ENCODE peak calls at places on chromosomes 13 and 19, in four cellular contexts. N is A549, G is IMR-90, X is HepG2. D is an unnamed sample.

GRCh38 chr13:92994056-92994455 is 232.6 kb upstream of the GPC6 start:
- DNase-seq in X (no peak), G (peak), N (no peak), D (no peak)

GRCh38 chr19:10398819-10399218 is 4.5 kb downstream of the CDC37 start:
- DNase-seq in X (no peak), G (no peak), N (no peak), D (peak)

GRCh38 chr19:19948800-19949199 is 48.1 kb downstream of the ZNF93 start:
- DNase-seq in G (no peak), X (no peak), N (no peak), D (no peak)

GRCh38 chr19:18438331-18439024 is 545 bp upstream of the ISYNA1 start:
- DNase-seq in G (no peak), N (no peak), X (peak), D (peak)

GRCh38 chr19:3969435-3970312 is 1.2 kb downstream of the DAPK3 start:
- DNase-seq in N (peak), X (peak), G (peak), D (peak)

GRCh38 chr19:49676136-49676689 is 858 bp upstream of the PRMT1 start:
- DNase-seq in N (peak), X (peak), G (peak), D (peak)

GRCh38 chr19:30312582-30313352 is 59.4 kb upstream of the ZNF536 start:
- DNase-seq in N (no peak), X (no peak), G (no peak), D (no peak)

GRCh38 chr13:50366488-50367174 is 351.4 kb downstream of the KCNRG start:
- DNase-seq in X (no peak), G (no peak), N (no peak), D (no peak)

GRCh38 chr13:93867481-93867880 is 612.0 kb downstream of the DCT start:
- DNase-seq in N (no peak), G (peak), X (no peak), D (no peak)

GRCh38 chr13:45544520-45544919 is 71.0 kb downstream of the ERICH6B start:
- DNase-seq in X (no peak), N (no peak), G (no peak), D (no peak)

GRCh38 chr13:90049989-90050671 is 1297.4 kb upstream of the MIR17HG start:
- DNase-seq in N (no peak), G (no peak), X (no peak), D (no peak)

GRCh38 chr13:40272776-40273139 is 393.7 kb downstream of the FOXO1 start:
- DNase-seq in X (no peak), G (peak), N (no peak), D (no peak)

GRCh38 chr19:1512671-1513491 is at the start of gene ADAMTSL5:
- DNase-seq in X (peak), G (peak), N (peak), D (peak)

GRCh38 chr19:5343848-5344247 is 3.2 kb upstream of the PTPRS start:
- DNase-seq in N (no peak), G (peak), X (peak), D (no peak)

GRCh38 chr13:49679244-49679643 is 12.0 kb downstream of the EBPL start:
- DNase-seq in N (peak), X (peak), G (peak), D (no peak)

GRCh38 chr19:1068111-1069001 is 1.4 kb downstream of the ARHGAP45 start:
- DNase-seq in G (no peak), X (no peak), N (no peak), D (no peak)

GRCh38 chr19:44585371-44586141 is 27.8 kb upstream of the IGSF23 start:
- DNase-seq in N (peak), G (peak), X (no peak), D (no peak)
- TF ChIP-seq MAZ in N (no peak), G (no peak), X (no peak), D (no peak)

GRCh38 chr19:31783592-31783991 is 434.4 kb upstream of the TSHZ3 start:
- DNase-seq in G (no peak), X (no peak), N (no peak), D (no peak)
- TF ChIP-seq MAZ in G (no peak), X (no peak), N (no peak), D (no peak)

GRCh38 chr19:41705393-41706174 is 2.8 kb upstream of the CEACAM5 start:
- DNase-seq in G (no peak), N (peak), X (no peak), D (peak)
- TF ChIP-seq MAZ in G (no peak), N (no peak), X (peak), D (no peak)

GRCh38 chr19:6800991-6801396 is 28.5 kb downstream of the VAV1 start:
- DNase-seq in N (peak), G (peak), X (peak), D (no peak)
- TF ChIP-seq MAZ in N (no peak), G (no peak), X (no peak), D (no peak)

GRCh38 chr13:63902141-63902540 is 2486.5 kb upstream of the PCDH20 start:
- DNase-seq in G (no peak), N (no peak), X (no peak), D (no peak)

GRCh38 chr13:63901630-63902029 is 2486.0 kb upstream of the PCDH20 start:
- DNase-seq in X (peak), N (peak), G (no peak), D (no peak)
- TF ChIP-seq MAZ in X (no peak), N (no peak), G (no peak), D (no peak)

GRCh38 chr13:95698047-95698749 is 21.3 kb downstream of the DNAJC3 start:
- DNase-seq in N (no peak), X (no peak), G (peak), D (no peak)
- TF ChIP-seq MAZ in N (no peak), X (no peak), G (no peak), D (no peak)

DNA sequence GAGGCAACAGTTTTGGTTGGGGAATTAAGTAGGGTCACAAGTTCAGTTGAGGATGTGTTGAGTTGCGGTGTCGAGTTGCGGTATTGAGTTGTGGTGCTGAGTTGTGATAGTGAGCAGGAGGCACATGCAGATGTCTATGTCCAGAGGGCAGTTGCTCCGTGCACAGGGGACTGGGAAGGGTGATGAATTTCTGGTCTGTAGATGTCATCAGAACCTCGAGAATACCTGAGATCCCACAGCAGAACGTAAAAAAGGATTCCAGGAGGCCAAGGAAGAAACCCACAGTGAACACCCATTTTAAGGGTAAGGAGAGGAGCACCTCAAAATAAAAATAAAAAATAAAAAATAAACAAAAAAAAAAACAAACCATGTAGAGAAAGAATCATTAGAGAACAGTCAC is 354.4 kb upstream of the ARGLU1 start:
- DNase-seq in G (no peak), N (no peak), X (no peak), D (no peak)
- TF ChIP-seq MAZ in G (no peak), N (no peak), X (no peak), D (no peak)

GRCh38 chr13:99436013-99436412 is 65.3 kb upstream of the TM9SF2 start:
- DNase-seq in N (no peak), G (no peak), X (peak), D (no peak)

GRCh38 chr13:99436686-99437416 is 64.4 kb upstream of the TM9SF2 start:
- DNase-seq in G (peak), N (peak), X (peak), D (peak)

GRCh38 chr13:99439850-99440604 is 61.2 kb upstream of the TM9SF2 start:
- DNase-seq in G (no peak), X (no peak), N (no peak), D (no peak)

GRCh38 chr13:99442273-99442895 is 58.9 kb upstream of the TM9SF2 start:
- DNase-seq in G (peak), X (peak), N (peak), D (peak)

GRCh38 chr13:99439048-99439447 is 62.2 kb upstream of the TM9SF2 start:
- DNase-seq in X (no peak), N (no peak), G (no peak), D (no peak)
- TF ChIP-seq MAZ in X (no peak), N (no peak), G (no peak), D (no peak)

DNA sequence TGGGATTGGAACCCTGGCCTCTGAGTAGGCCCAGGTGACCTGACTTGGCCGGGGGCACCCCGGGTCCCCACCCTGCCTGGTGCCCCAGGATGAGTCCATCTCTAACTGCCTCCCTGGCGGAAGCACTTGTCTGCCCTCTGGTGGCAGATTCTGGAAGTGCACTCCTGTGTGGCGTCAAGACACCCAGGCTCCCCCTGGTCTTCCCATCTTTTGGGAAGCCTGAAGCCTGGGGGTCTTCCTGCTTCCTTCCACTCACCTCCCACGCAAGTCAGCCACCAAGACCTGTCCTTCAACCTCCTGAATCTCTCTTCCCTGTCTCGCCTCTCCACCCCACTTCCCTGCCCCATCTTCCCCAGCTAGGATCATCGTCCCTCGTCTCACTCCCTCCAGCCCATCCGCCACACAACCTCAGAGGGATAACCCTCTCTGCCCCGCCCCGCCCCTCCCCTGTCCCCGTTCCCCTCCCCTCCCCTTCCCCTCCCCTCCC is 7.4 kb downstream of the RABAC1 start:
- DNase-seq in X (peak), G (peak), N (peak), D (peak)
- TF ChIP-seq MAZ in X (no peak), G (peak), N (no peak), D (peak)

GRCh38 chr19:46133101-46133627 is 8.7 kb upstream of the IGFL3 start:
- DNase-seq in X (peak), N (peak), G (peak), D (no peak)
- TF ChIP-seq MAZ in X (no peak), N (no peak), G (no peak), D (no peak)